ENCODE peak calls at places on chromosomes 3 and 15, in seven cellular contexts. W is CD8-positive, alpha-beta memory T cell; B is pancreas; G is H9; U is OCI-LY7; Z is uterus; P is upper lobe of right lung. C is an unnamed sample.

GRCh38 chr3:71369733-71370391 is 213.7 kb downstream of the FOXP1 start:
- DNase-seq in U (no peak), P (no peak), Z (no peak), G (no peak), W (no peak), B (no peak), C (no peak)

GRCh38 chr3:95721938-95722337 is 1092.5 kb upstream of the EPHA6 start:
- DNase-seq in Z (no peak), P (no peak), G (no peak), B (no peak), W (no peak), U (no peak), C (no peak)

GRCh38 chr3:46632792-46633191 is 20.5 kb downstream of the FAM240A start:
- DNase-seq in B (no peak), W (no peak), U (no peak), Z (no peak), G (no peak), P (no peak), C (no peak)

GRCh38 chr15:82021992-82022391 is 23.8 kb downstream of the MEX3B start:
- DNase-seq in U (no peak), P (no peak), B (no peak), W (no peak), Z (peak), G (no peak), C (no peak)

GRCh38 chr15:78979456-78980320 is 34.8 kb upstream of the CTSH start:
- DNase-seq in W (no peak), U (peak), B (peak), G (peak), Z (peak), P (no peak), C (no peak)

GRCh38 chr15:51878446-51879386 is 49.3 kb downstream of the TMOD3 start:
- DNase-seq in U (no peak), W (no peak), B (peak), G (no peak), P (no peak), Z (no peak), C (no peak)

GRCh38 chr3:179028408-179028807 is 43.2 kb downstream of the ZMAT3 start:
- DNase-seq in B (no peak), Z (no peak), W (peak), U (no peak), G (no peak), P (no peak), C (no peak)

GRCh38 chr3:11159421-11159904 is 5.2 kb downstream of the HRH1 start:
- DNase-seq in U (no peak), P (no peak), B (no peak), G (no peak), Z (peak), W (no peak), C (no peak)

GRCh38 chr15:76184640-76185020 is 124.8 kb downstream of the TMEM266 start:
- DNase-seq in B (no peak), U (no peak), W (no peak), Z (no peak), P (no peak), G (no peak), C (no peak)

GRCh38 chr3:47542614-47543173 is 29.2 kb upstream of the ELP6 start:
- DNase-seq in U (no peak), P (peak), Z (peak), G (no peak), B (peak), W (no peak), C (peak)

GRCh38 chr15:47988564-47988963 is 132.2 kb upstream of the SLC24A5 start:
- DNase-seq in W (no peak), G (no peak), B (no peak), P (no peak), U (no peak), Z (no peak), C (no peak)

GRCh38 chr3:15386352-15386751 is 41.0 kb downstream of the METTL6 start:
- DNase-seq in B (no peak), G (no peak), W (no peak), U (peak), Z (no peak), P (no peak), C (no peak)

GRCh38 chr15:85691350-85692240 is 103.1 kb downstream of the KLHL25 start:
- DNase-seq in W (no peak), G (no peak), Z (no peak), U (peak), P (no peak), B (no peak), C (no peak)

GRCh38 chr3:23761440-23761896 is 44.3 kb upstream of the UBE2E1 start:
- DNase-seq in W (no peak), G (peak), Z (no peak), B (no peak), U (peak), P (no peak), C (no peak)

GRCh38 chr3:30954431-30954830 is 60.0 kb upstream of the GADL1 start:
- DNase-seq in U (no peak), P (no peak), B (no peak), Z (no peak), G (no peak), W (no peak), C (no peak)

GRCh38 chr15:60421544-60421943 is 23.8 kb upstream of the ANXA2 start:
- DNase-seq in W (no peak), U (no peak), Z (no peak), B (no peak), G (no peak), P (no peak), C (no peak)

GRCh38 chr15:75884041-75884440 is 19.6 kb upstream of the FBXO22 start:
- DNase-seq in P (no peak), U (no peak), G (no peak), Z (no peak), B (no peak), W (no peak), C (no peak)

GRCh38 chr3:52574056-52574965 is 37.9 kb downstream of the UQCC5 start:
- DNase-seq in G (no peak), P (no peak), U (no peak), B (no peak), W (no peak), Z (no peak), C (no peak)

GRCh38 chr3:7517979-7518378 is 657.1 kb downstream of the GRM7 start:
- DNase-seq in P (no peak), W (no peak), G (no peak), Z (no peak), B (no peak), U (no peak), C (no peak)

GRCh38 chr3:44643024-44643423 is 5.5 kb upstream of the ZNF35 start:
- DNase-seq in G (no peak), W (no peak), B (no peak), Z (no peak), U (no peak), P (no peak), C (no peak)
- H3K27ac ChIP-seq in G (no peak), W (no peak), B (no peak), Z (no peak), U (no peak), P (no peak), C (no peak)

GRCh38 chr15:33398555-33398954 is 87.8 kb downstream of the RYR3 start:
- DNase-seq in U (no peak), Z (no peak), P (no peak), B (no peak), G (no peak), W (no peak), C (no peak)

GRCh38 chr15:33395376-33395775 is 84.6 kb downstream of the RYR3 start:
- DNase-seq in U (no peak), Z (no peak), P (no peak), B (no peak), G (no peak), W (no peak), C (no peak)

GRCh38 chr15:33393552-33393951 is 82.8 kb downstream of the RYR3 start:
- DNase-seq in W (no peak), U (no peak), G (no peak), B (no peak), Z (no peak), P (no peak), C (no peak)

GRCh38 chr15:33396457-33396856 is 85.7 kb downstream of the RYR3 start:
- DNase-seq in U (no peak), W (no peak), Z (no peak), P (no peak), B (no peak), G (no peak), C (no peak)

DNA sequence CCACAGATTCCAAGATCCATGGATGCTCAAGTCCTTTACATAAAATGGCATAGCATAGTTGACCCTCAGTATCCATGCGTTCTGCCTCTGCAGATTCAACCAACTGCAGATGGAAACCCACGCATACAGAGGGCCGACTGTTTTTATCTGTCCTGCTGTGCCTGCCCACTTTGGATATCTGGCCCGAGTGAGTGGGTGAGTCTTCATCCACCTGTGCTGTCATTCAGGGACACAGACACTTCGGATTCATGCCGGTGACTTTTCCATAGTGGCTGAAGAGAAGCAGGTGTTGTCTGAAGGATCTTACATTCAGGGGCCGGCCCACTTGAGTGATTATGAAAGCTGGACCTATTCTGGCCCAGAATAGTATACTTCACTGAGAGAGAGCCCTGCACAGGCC is 85.1 kb downstream of the RYR3 start:
- DNase-seq in B (no peak), Z (no peak), P (no peak), G (no peak), U (no peak), W (no peak), C (no peak)
- H3K27ac ChIP-seq in B (no peak), Z (no peak), P (no peak), G (no peak), U (no peak), W (no peak), C (no peak)

GRCh38 chr3:126355251-126355650 is 2.0 kb downstream of the KLF15 start:
- DNase-seq in P (peak), G (no peak), B (no peak), U (peak), Z (no peak), W (no peak), C (no peak)
- H3K27ac ChIP-seq in P (peak), G (no peak), B (peak), U (peak), Z (peak), W (no peak), C (peak)

GRCh38 chr3:145116769-145117168 is 1044.2 kb downstream of the PLOD2 start:
- DNase-seq in P (no peak), W (no peak), G (peak), U (no peak), Z (no peak), B (no peak), C (no peak)

DNA sequence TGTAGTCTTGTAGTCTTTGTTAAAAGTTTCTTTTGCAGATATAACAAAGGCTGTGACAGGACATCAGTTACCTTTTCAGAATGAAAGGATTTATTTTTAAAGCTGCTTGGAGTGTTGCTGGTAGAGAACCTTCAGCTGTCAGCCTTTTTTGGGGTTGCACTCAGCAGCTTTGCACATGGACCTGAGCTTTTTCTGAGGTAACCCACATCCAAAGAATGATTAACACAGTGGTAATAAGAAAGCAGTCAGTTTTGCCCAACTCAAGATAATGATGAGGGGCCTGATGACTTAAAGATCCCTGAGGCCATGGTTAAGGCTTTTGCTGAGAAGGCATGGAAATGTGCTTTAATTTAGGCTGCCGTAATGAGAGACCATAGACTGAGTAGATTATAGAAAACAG is 1042.7 kb downstream of the PLOD2 start:
- DNase-seq in B (no peak), G (no peak), Z (no peak), W (no peak), P (no peak), U (no peak), C (no peak)
- H3K27ac ChIP-seq in B (no peak), G (no peak), Z (no peak), W (no peak), P (no peak), U (no peak), C (no peak)

DNA sequence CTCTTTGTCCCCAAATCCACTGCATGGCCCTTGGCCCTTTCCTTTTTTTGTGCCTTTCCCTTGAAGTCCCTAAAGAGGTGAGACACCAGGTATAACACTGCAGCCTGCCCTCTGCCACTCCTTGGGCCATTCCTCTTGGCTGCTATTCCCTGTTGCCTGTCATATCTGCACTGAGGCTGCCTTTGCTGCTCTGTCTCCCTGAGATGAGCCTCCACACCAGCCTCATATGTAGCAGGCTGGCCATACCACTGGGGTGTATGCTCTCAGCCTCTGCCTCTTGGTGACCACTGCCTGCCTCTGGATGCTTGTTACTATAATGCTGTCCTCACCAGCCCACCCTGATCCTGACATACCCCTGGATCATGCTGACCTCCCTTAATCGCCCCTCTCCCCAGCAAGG is 252.0 kb downstream of the CLSTN2 start:
- DNase-seq in B (no peak), Z (no peak), G (no peak), W (no peak), U (no peak), P (no peak), C (no peak)
- H3K27ac ChIP-seq in B (peak), Z (no peak), G (no peak), W (no peak), U (no peak), P (no peak), C (no peak)